ENCODE peak calls at places on chromosome 16, in seven cellular contexts. One of them, this sample, is unnamed.

GRCh38 chr16:10866196-10866976 is 10.6 kb upstream of the CIITA start:
- DNase-seq in anterior cingulate cortex: no peak
- DNase-seq in adipocyte: no peak
- DNase-seq in heart left ventricle: peak; percentile 47
- DNase-seq in C1 segment of cervical spinal cord: peak; percentile 45
- DNase-seq in RCC 7860: no peak
- DNase-seq in A673: no peak
- DNase-seq in this sample: peak; percentile 80

GRCh38 chr16:5444181-5444580 is 346.6 kb upstream of the EEF2KMT start:
- DNase-seq in anterior cingulate cortex: no peak
- DNase-seq in adipocyte: no peak
- DNase-seq in heart left ventricle: no peak
- DNase-seq in C1 segment of cervical spinal cord: no peak
- DNase-seq in RCC 7860: no peak
- DNase-seq in A673: no peak
- DNase-seq in this sample: no peak

GRCh38 chr16:57755726-57756423 is 20.3 kb downstream of the KATNB1 start:
- DNase-seq in anterior cingulate cortex: no peak
- DNase-seq in adipocyte: no peak
- DNase-seq in heart left ventricle: peak; percentile 17
- DNase-seq in C1 segment of cervical spinal cord: no peak
- DNase-seq in RCC 7860: no peak
- DNase-seq in A673: no peak
- DNase-seq in this sample: no peak

GRCh38 chr16:68064791-68065365 is 20.3 kb upstream of the NFATC3 start:
- DNase-seq in anterior cingulate cortex: peak; percentile 26
- DNase-seq in adipocyte: peak; percentile 79
- DNase-seq in heart left ventricle: peak; percentile 59
- DNase-seq in C1 segment of cervical spinal cord: peak; percentile 61
- DNase-seq in RCC 7860: peak; percentile 50
- DNase-seq in A673: peak; percentile 76
- DNase-seq in this sample: peak; percentile 69

GRCh38 chr16:29808219-29808900 is 2.0 kb downstream of the MAZ start:
- DNase-seq in anterior cingulate cortex: no peak
- DNase-seq in adipocyte: no peak
- DNase-seq in heart left ventricle: no peak
- DNase-seq in C1 segment of cervical spinal cord: no peak
- DNase-seq in RCC 7860: no peak
- DNase-seq in A673: no peak
- DNase-seq in this sample: peak; percentile 76

GRCh38 chr16:56450275-56450889 is 750 bp downstream of the NUDT21 start:
- DNase-seq in anterior cingulate cortex: no peak
- DNase-seq in adipocyte: peak; percentile 57
- DNase-seq in heart left ventricle: no peak
- DNase-seq in C1 segment of cervical spinal cord: no peak
- DNase-seq in RCC 7860: no peak
- DNase-seq in A673: no peak
- DNase-seq in this sample: no peak

GRCh38 chr16:81647527-81647926 is 131.6 kb upstream of the PLCG2 start:
- DNase-seq in anterior cingulate cortex: no peak
- DNase-seq in adipocyte: no peak
- DNase-seq in heart left ventricle: no peak
- DNase-seq in C1 segment of cervical spinal cord: no peak
- DNase-seq in RCC 7860: peak; percentile 84
- DNase-seq in A673: no peak
- DNase-seq in this sample: no peak

GRCh38 chr16:3060339-3061127 is 4.9 kb upstream of the IL32 start:
- DNase-seq in anterior cingulate cortex: no peak
- DNase-seq in adipocyte: no peak
- DNase-seq in heart left ventricle: no peak
- DNase-seq in C1 segment of cervical spinal cord: no peak
- DNase-seq in RCC 7860: no peak
- DNase-seq in A673: no peak
- DNase-seq in this sample: no peak

GRCh38 chr16:79390481-79391051 is 210.0 kb downstream of the MAF start:
- DNase-seq in anterior cingulate cortex: no peak
- DNase-seq in adipocyte: no peak
- DNase-seq in heart left ventricle: no peak
- DNase-seq in C1 segment of cervical spinal cord: no peak
- DNase-seq in RCC 7860: no peak
- DNase-seq in A673: no peak
- DNase-seq in this sample: no peak

GRCh38 chr16:89093602-89094251 is at the start of gene ACSF3:
- DNase-seq in anterior cingulate cortex: no peak
- DNase-seq in adipocyte: peak; percentile 82
- DNase-seq in heart left ventricle: peak; percentile 61
- DNase-seq in C1 segment of cervical spinal cord: peak; percentile 78
- DNase-seq in RCC 7860: no peak
- DNase-seq in A673: peak; percentile 64
- DNase-seq in this sample: peak; percentile 87

GRCh38 chr16:75532142-75532765 is 3.7 kb downstream of the CHST5 start:
- DNase-seq in anterior cingulate cortex: no peak
- DNase-seq in adipocyte: no peak
- DNase-seq in heart left ventricle: no peak
- DNase-seq in C1 segment of cervical spinal cord: no peak
- DNase-seq in RCC 7860: no peak
- DNase-seq in A673: no peak
- DNase-seq in this sample: no peak

GRCh38 chr16:66906916-66907836 is 11.5 kb downstream of the CDH16 start:
- DNase-seq in anterior cingulate cortex: no peak
- DNase-seq in adipocyte: no peak
- DNase-seq in heart left ventricle: no peak
- DNase-seq in C1 segment of cervical spinal cord: no peak
- DNase-seq in RCC 7860: no peak
- DNase-seq in A673: no peak
- DNase-seq in this sample: peak; percentile 71

GRCh38 chr16:77945126-77945525 is 77.2 kb upstream of the CLEC3A start:
- DNase-seq in anterior cingulate cortex: no peak
- DNase-seq in adipocyte: no peak
- DNase-seq in heart left ventricle: no peak
- DNase-seq in C1 segment of cervical spinal cord: no peak
- DNase-seq in RCC 7860: no peak
- DNase-seq in A673: no peak
- DNase-seq in this sample: no peak

GRCh38 chr16:19994771-19995170 is 78.9 kb downstream of the GPR139 start:
- DNase-seq in anterior cingulate cortex: no peak
- DNase-seq in adipocyte: no peak
- DNase-seq in heart left ventricle: no peak
- DNase-seq in C1 segment of cervical spinal cord: no peak
- DNase-seq in RCC 7860: peak; percentile 48
- DNase-seq in A673: no peak
- DNase-seq in this sample: peak; percentile 31

GRCh38 chr16:72886366-72886974 is 161.5 kb downstream of the ZFHX3 start:
- DNase-seq in anterior cingulate cortex: no peak
- DNase-seq in adipocyte: no peak
- DNase-seq in heart left ventricle: no peak
- DNase-seq in C1 segment of cervical spinal cord: no peak
- DNase-seq in RCC 7860: no peak
- DNase-seq in A673: no peak
- DNase-seq in this sample: no peak

GRCh38 chr16:54493594-54493993 is 207.0 kb upstream of the IRX3 start:
- DNase-seq in anterior cingulate cortex: no peak
- DNase-seq in adipocyte: no peak
- DNase-seq in heart left ventricle: no peak
- DNase-seq in C1 segment of cervical spinal cord: no peak
- DNase-seq in RCC 7860: no peak
- DNase-seq in A673: no peak
- DNase-seq in this sample: no peak

GRCh38 chr16:14564323-14564722 is 65.7 kb downstream of the PARN start:
- DNase-seq in anterior cingulate cortex: no peak
- DNase-seq in adipocyte: no peak
- DNase-seq in heart left ventricle: no peak
- DNase-seq in C1 segment of cervical spinal cord: no peak
- DNase-seq in RCC 7860: no peak
- DNase-seq in A673: no peak
- DNase-seq in this sample: no peak

GRCh38 chr16:27169511-27170071 is 33.7 kb upstream of the KDM8 start:
- DNase-seq in anterior cingulate cortex: no peak
- DNase-seq in adipocyte: peak; percentile 9
- DNase-seq in heart left ventricle: no peak
- DNase-seq in C1 segment of cervical spinal cord: no peak
- DNase-seq in RCC 7860: peak; percentile 90
- DNase-seq in A673: no peak
- DNase-seq in this sample: no peak

GRCh38 chr16:85949787-85950186 is 50.8 kb downstream of the IRF8 start:
- DNase-seq in anterior cingulate cortex: no peak
- DNase-seq in adipocyte: no peak
- DNase-seq in heart left ventricle: no peak
- DNase-seq in C1 segment of cervical spinal cord: no peak
- DNase-seq in RCC 7860: no peak
- DNase-seq in A673: no peak
- DNase-seq in this sample: no peak

GRCh38 chr16:81641403-81642106 is 137.5 kb upstream of the PLCG2 start:
- DNase-seq in anterior cingulate cortex: peak; percentile 26
- DNase-seq in adipocyte: no peak
- DNase-seq in heart left ventricle: no peak
- DNase-seq in C1 segment of cervical spinal cord: no peak
- DNase-seq in RCC 7860: no peak
- DNase-seq in A673: no peak
- DNase-seq in this sample: no peak

GRCh38 chr16:27401768-27402568 is at the start of gene IL21R:
- DNase-seq in anterior cingulate cortex: no peak
- DNase-seq in adipocyte: peak; percentile 23
- DNase-seq in heart left ventricle: peak; percentile 83
- DNase-seq in C1 segment of cervical spinal cord: peak; percentile 19
- DNase-seq in RCC 7860: peak; percentile 88
- DNase-seq in A673: peak; percentile 68
- DNase-seq in this sample: peak; percentile 94

GRCh38 chr16:84535851-84536250 is 31.4 kb upstream of the MEAK7 start:
- DNase-seq in anterior cingulate cortex: no peak
- DNase-seq in adipocyte: no peak
- DNase-seq in heart left ventricle: no peak
- DNase-seq in C1 segment of cervical spinal cord: no peak
- DNase-seq in RCC 7860: no peak
- DNase-seq in A673: no peak
- DNase-seq in this sample: peak; percentile 1

GRCh38 chr16:65429504-65430149 is 307.8 kb upstream of the CDH11 start:
- DNase-seq in anterior cingulate cortex: no peak
- DNase-seq in adipocyte: no peak
- DNase-seq in heart left ventricle: no peak
- DNase-seq in C1 segment of cervical spinal cord: no peak
- DNase-seq in RCC 7860: no peak
- DNase-seq in A673: no peak
- DNase-seq in this sample: no peak

GRCh38 chr16:79519448-79519847 is 81.1 kb downstream of the MAF start:
- DNase-seq in anterior cingulate cortex: no peak
- DNase-seq in adipocyte: no peak
- DNase-seq in heart left ventricle: peak; percentile 49
- DNase-seq in C1 segment of cervical spinal cord: peak; percentile 8
- DNase-seq in RCC 7860: no peak
- DNase-seq in A673: no peak
- DNase-seq in this sample: peak; percentile 75

GRCh38 chr16:25966172-25967097 is 274.7 kb downstream of the HS3ST4 start:
- DNase-seq in anterior cingulate cortex: no peak
- DNase-seq in adipocyte: no peak
- DNase-seq in heart left ventricle: no peak
- DNase-seq in C1 segment of cervical spinal cord: no peak
- DNase-seq in RCC 7860: no peak
- DNase-seq in A673: no peak
- DNase-seq in this sample: no peak

GRCh38 chr16:57123216-57123968 is 31.0 kb downstream of the CPNE2 start:
- DNase-seq in anterior cingulate cortex: no peak
- DNase-seq in adipocyte: no peak
- DNase-seq in heart left ventricle: no peak
- DNase-seq in C1 segment of cervical spinal cord: no peak
- DNase-seq in RCC 7860: no peak
- DNase-seq in A673: no peak
- DNase-seq in this sample: peak; percentile 3

GRCh38 chr16:11034481-11034931 is 90.1 kb downstream of the CLEC16A start:
- DNase-seq in anterior cingulate cortex: no peak
- DNase-seq in adipocyte: no peak
- DNase-seq in heart left ventricle: no peak
- DNase-seq in C1 segment of cervical spinal cord: no peak
- DNase-seq in RCC 7860: no peak
- DNase-seq in A673: no peak
- DNase-seq in this sample: no peak

GRCh38 chr16:25093208-25094061 is 18.1 kb upstream of the LCMT1 start:
- DNase-seq in anterior cingulate cortex: no peak
- DNase-seq in adipocyte: no peak
- DNase-seq in heart left ventricle: no peak
- DNase-seq in C1 segment of cervical spinal cord: no peak
- DNase-seq in RCC 7860: no peak
- DNase-seq in A673: no peak
- DNase-seq in this sample: no peak

GRCh38 chr16:51149251-51149661 is 1.8 kb downstream of the SALL1 start:
- DNase-seq in anterior cingulate cortex: no peak
- DNase-seq in adipocyte: no peak
- DNase-seq in heart left ventricle: no peak
- DNase-seq in C1 segment of cervical spinal cord: peak; percentile 64
- DNase-seq in RCC 7860: no peak
- DNase-seq in A673: no peak
- DNase-seq in this sample: no peak

GRCh38 chr16:51374346-51374745 is 223.3 kb upstream of the SALL1 start:
- DNase-seq in anterior cingulate cortex: no peak
- DNase-seq in adipocyte: peak; percentile 83
- DNase-seq in heart left ventricle: no peak
- DNase-seq in C1 segment of cervical spinal cord: no peak
- DNase-seq in RCC 7860: peak; percentile 57
- DNase-seq in A673: peak; percentile 28
- DNase-seq in this sample: no peak

GRCh38 chr16:78961464-78961863 is 639.1 kb downstream of the MAF start:
- DNase-seq in anterior cingulate cortex: no peak
- DNase-seq in adipocyte: no peak
- DNase-seq in heart left ventricle: no peak
- DNase-seq in C1 segment of cervical spinal cord: no peak
- DNase-seq in RCC 7860: no peak
- DNase-seq in A673: no peak
- DNase-seq in this sample: no peak

This sample was measured in right cardiac atrium.